ENCODE peak calls at places on chromosomes 13 and 19, in seven cellular contexts. Z is neural progenitor cell, C is keratinocyte, R is small intestine, Q is cardiac muscle cell, W is tibial artery, H is transverse colon. J is an unnamed sample.
A peak's percentile ranks its signal among the peaks of the same experiment; 100 is the strongest.

GRCh38 chr13:95533545-95534135 is 18.9 kb upstream of the CLDN10 start:
- DNase-seq in Z (peak; percentile 44), H (peak; percentile 15), C (no peak), R (peak; percentile 79), Q (no peak), W (no peak), J (no peak)

GRCh38 chr13:92843549-92843948 is 383.1 kb upstream of the GPC6 start:
- DNase-seq in R (no peak), Q (no peak), Z (no peak), C (no peak), W (no peak), H (no peak), J (no peak)

GRCh38 chr19:43380771-43381386 is 27.4 kb downstream of the CD177 start:
- DNase-seq in H (no peak), R (no peak), Z (no peak), Q (no peak), C (no peak), W (no peak), J (no peak)

GRCh38 chr19:44260343-44260681 is 626 bp downstream of the ZNF233 start:
- DNase-seq in Z (peak; percentile 18), C (no peak), R (peak; percentile 39), Q (peak; percentile 3), W (no peak), H (peak; percentile 14), J (no peak)

GRCh38 chr19:46211201-46211881 is 18.2 kb upstream of the IGFL1 start:
- DNase-seq in Z (peak; percentile 33), R (no peak), H (no peak), C (peak; percentile 97), Q (peak; percentile 49), W (no peak), J (peak; percentile 26)

GRCh38 chr13:52353116-52353718 is 52.8 kb downstream of the THSD1 start:
- DNase-seq in H (no peak), W (no peak), Z (no peak), C (no peak), R (no peak), Q (no peak), J (no peak)

GRCh38 chr19:45076029-45076850 is at the start of gene ZNF296:
- DNase-seq in Z (peak; percentile 91), H (peak; percentile 93), R (peak; percentile 89), C (peak; percentile 46), Q (peak; percentile 83), W (peak; percentile 73), J (no peak)

GRCh38 chr19:14416743-14417214 is 2.4 kb downstream of the DDX39A start:
- DNase-seq in W (peak; percentile 65), C (no peak), Z (no peak), Q (no peak), R (peak; percentile 83), H (peak; percentile 78), J (no peak)

GRCh38 chr19:9645466-9645865 is 24.4 kb upstream of the ZNF561 start:
- DNase-seq in H (no peak), Z (no peak), R (no peak), W (no peak), C (no peak), Q (no peak), J (no peak)

GRCh38 chr13:88000239-88000638 is 329.1 kb downstream of the SLITRK5 start:
- DNase-seq in R (no peak), Q (no peak), W (no peak), H (no peak), Z (no peak), C (no peak), J (no peak)

GRCh38 chr13:44142540-44142867 is 231.1 kb upstream of the SERP2 start:
- DNase-seq in Q (no peak), Z (no peak), R (no peak), C (no peak), H (no peak), W (no peak), J (no peak)

GRCh38 chr19:11227201-11227886 is 12.1 kb upstream of the ANGPTL8 start:
- DNase-seq in W (no peak), H (no peak), R (no peak), Q (no peak), C (no peak), Z (peak; percentile 28), J (peak; percentile 49)

GRCh38 chr13:73665279-73665678 is 468.9 kb downstream of the KLF12 start:
- DNase-seq in R (no peak), W (no peak), C (no peak), H (no peak), Q (no peak), Z (no peak), J (no peak)

GRCh38 chr13:75425216-75426009 is 56.6 kb downstream of the TBC1D4 start:
- DNase-seq in R (no peak), C (no peak), Z (no peak), W (no peak), H (no peak), Q (no peak), J (peak; percentile 19)

GRCh38 chr19:44585371-44586141 is 27.8 kb upstream of the IGSF23 start:
- DNase-seq in C (no peak), Z (no peak), H (no peak), Q (no peak), W (no peak), R (peak; percentile 42), J (no peak)

DNA sequence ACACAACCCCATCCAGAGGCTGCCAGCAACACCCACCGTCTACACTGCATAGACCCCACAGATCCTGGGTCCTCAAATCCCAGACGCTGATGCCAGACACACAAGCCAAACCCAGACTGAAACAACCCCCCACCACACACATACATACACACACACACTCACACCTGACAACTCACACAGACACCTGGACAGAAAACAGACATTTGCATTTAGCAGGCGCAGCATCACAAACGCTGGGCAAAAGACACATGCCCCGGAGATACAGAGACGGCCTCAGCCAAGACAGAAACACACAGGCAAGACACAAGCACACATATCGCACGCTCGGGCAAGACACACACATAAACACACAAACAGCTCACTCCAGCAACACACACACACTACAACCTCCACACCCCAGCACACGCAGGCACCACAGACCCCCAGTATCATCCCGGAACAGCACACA is 1.3 kb downstream of the BBC3 start:
- DNase-seq in R (no peak), H (peak; percentile 38), Z (no peak), Q (no peak), C (no peak), W (no peak), J (no peak)
- H3K4me1 ChIP-seq in R (peaks cover 7% of the 10 kb centered on the region), H (peaks cover 65% of the 10 kb centered on the region), Z (peaks cover 23% of the 10 kb centered on the region), Q (peaks cover 20% of the 10 kb centered on the region), C (peaks cover 54% of the 10 kb centered on the region), W (peaks cover 52% of the 10 kb centered on the region), J (peaks cover 28% of the 10 kb centered on the region)

GRCh38 chr19:15836345-15836594 is 20.8 kb upstream of the OR10H1 start:
- DNase-seq in H (no peak), C (no peak), W (no peak), Q (no peak), Z (no peak), R (no peak), J (no peak)
- H3K9me3 ChIP-seq in H (no peaks in the 10 kb centered on the region), C (no peaks in the 10 kb centered on the region), W (no peaks in the 10 kb centered on the region), Q (no peaks in the 10 kb centered on the region), Z (peaks cover 7% of the 10 kb centered on the region), R (no peaks in the 10 kb centered on the region), J (no peaks in the 10 kb centered on the region)

GRCh38 chr13:113061796-113062425 is 43.7 kb upstream of the F7 start:
- DNase-seq in H (no peak), R (no peak), Q (no peak), C (no peak), Z (no peak), W (no peak), J (no peak)
- H3K27ac ChIP-seq in H (no peak overlapping the region), R (no peak overlapping the region), Q (no peak overlapping the region), C (no peak overlapping the region), Z (no peak overlapping the region), W (no peak overlapping the region), J (no peak overlapping the region)

GRCh38 chr19:1247747-1248453 is 483 bp upstream of the MIDN start:
- DNase-seq in Q (no peak), Z (peak; percentile 69), C (no peak), W (peak; percentile 62), H (peak; percentile 82), R (peak; percentile 72), J (peak; percentile 75)

GRCh38 chr19:1249990-1250298 is 1.6 kb downstream of the MIDN start:
- DNase-seq in C (no peak), R (no peak), Z (no peak), Q (no peak), W (no peak), H (no peak), J (no peak)

GRCh38 chr19:1250374-1251232 is 2.2 kb downstream of the MIDN start:
- DNase-seq in Z (peak; percentile 96), C (no peak), H (peak; percentile 76), Q (peak; percentile 88), W (no peak), R (peak; percentile 52), J (peak; percentile 65)

GRCh38 chr19:1248454-1249297 is at the start of gene MIDN:
- DNase-seq in Q (peak; percentile 88), Z (peak; percentile 90), W (peak; percentile 80), H (peak; percentile 88), C (no peak), R (peak; percentile 84), J (peak; percentile 85)

GRCh38 chr19:1249298-1249989 is 1.1 kb downstream of the MIDN start:
- DNase-seq in H (peak; percentile 96), Q (peak; percentile 98), Z (peak; percentile 99), R (peak; percentile 94), C (no peak), W (peak; percentile 97), J (peak; percentile 95)
- H3K4me1 ChIP-seq in H (peaks cover 62% of the 10 kb centered on the region), Q (peaks cover 19% of the 10 kb centered on the region), Z (peaks cover 18% of the 10 kb centered on the region), R (peaks cover 2% of the 10 kb centered on the region), C (peaks cover 13% of the 10 kb centered on the region), W (peaks cover 67% of the 10 kb centered on the region), J (peaks cover 19% of the 10 kb centered on the region)

GRCh38 chr13:79933389-79933788 is 407.5 kb downstream of the SPRY2 start:
- DNase-seq in R (no peak), C (no peak), Z (no peak), H (no peak), W (no peak), Q (no peak), J (no peak)

GRCh38 chr13:79935121-79935520 is 405.8 kb downstream of the SPRY2 start:
- DNase-seq in Z (no peak), W (no peak), Q (no peak), C (no peak), R (no peak), H (no peak), J (no peak)

GRCh38 chr13:79937311-79938243 is 403.3 kb downstream of the SPRY2 start:
- DNase-seq in C (no peak), W (no peak), H (no peak), Z (no peak), Q (no peak), R (no peak), J (no peak)

GRCh38 chr13:79936368-79937136 is 404.4 kb downstream of the SPRY2 start:
- DNase-seq in H (no peak), C (peak; percentile 88), Q (no peak), W (peak; percentile 28), R (no peak), Z (no peak), J (peak; percentile 60)

GRCh38 chr13:79932556-79932955 is 408.4 kb downstream of the SPRY2 start:
- DNase-seq in Z (no peak), Q (no peak), C (no peak), R (no peak), W (no peak), H (no peak), J (no peak)
- H3K9me3 ChIP-seq in Z (no peaks in the 10 kb centered on the region), Q (no peaks in the 10 kb centered on the region), C (no peaks in the 10 kb centered on the region), R (no peaks in the 10 kb centered on the region), W (no peaks in the 10 kb centered on the region), H (no peaks in the 10 kb centered on the region), J (no peaks in the 10 kb centered on the region)

J was measured in SJCRH30.